ENCODE peak calls at places on chromosomes 11 and 22, in ten cellular contexts. P is A549; M is CD8-positive, alpha-beta memory T cell; A is tibial nerve; L is fibroblast of lung; N is PC-9; U is neural progenitor cell; G is substantia nigra; J is H1; S is psoas muscle. Y is an unnamed sample.

GRCh38 chr22:43706558-43707328 is 105.4 kb downstream of the EFCAB6 start:
- DNase-seq in U (no peak), P (no peak), G (no peak), J (no peak), S (no peak), L (no peak), N (no peak), A (no peak), M (no peak), Y (no peak)

GRCh38 chr11:112219476-112220232 is 6.6 kb upstream of the PTS start:
- DNase-seq in G (no peak), L (peak), N (peak), A (no peak), U (peak), P (peak), S (no peak), J (no peak), M (peak), Y (peak)

GRCh38 chr11:121721961-121722360 is 269.2 kb upstream of the SORL1-AS1 start:
- DNase-seq in L (no peak), P (no peak), G (peak), N (no peak), M (no peak), S (no peak), J (no peak), U (no peak), A (no peak), Y (no peak)

GRCh38 chr11:12798609-12799011 is 124.4 kb downstream of the TEAD1 start:
- DNase-seq in S (no peak), U (no peak), J (no peak), G (no peak), A (no peak), L (no peak), P (no peak), N (no peak), M (no peak), Y (no peak)

GRCh38 chr11:1825039-1825740 is 9.6 kb upstream of the SYT8 start:
- DNase-seq in A (no peak), J (peak), M (no peak), L (no peak), N (no peak), G (no peak), S (peak), P (peak), U (peak), Y (no peak)

GRCh38 chr11:16685914-16686313 is 52.5 kb upstream of the C11orf58 start:
- DNase-seq in N (no peak), G (no peak), J (no peak), S (no peak), M (no peak), A (no peak), P (no peak), L (no peak), U (no peak), Y (no peak)

GRCh38 chr11:104897891-104898684 is at the start of gene CASP12:
- DNase-seq in G (no peak), J (no peak), M (no peak), A (no peak), N (no peak), U (no peak), P (no peak), L (peak), S (no peak), Y (no peak)

GRCh38 chr11:62850911-62851806 is 11.8 kb upstream of the WDR74 start:
- DNase-seq in A (no peak), S (no peak), U (peak), P (no peak), L (no peak), J (no peak), M (no peak), N (peak), G (no peak), Y (no peak)

GRCh38 chr11:57819272-57819979 is 57.8 kb downstream of the CTNND1 start:
- DNase-seq in G (no peak), U (no peak), N (no peak), S (no peak), P (no peak), M (no peak), L (no peak), J (no peak), A (no peak), Y (no peak)

GRCh38 chr11:132987936-132988335 is 544.4 kb downstream of the OPCML start:
- DNase-seq in U (no peak), N (no peak), J (no peak), G (no peak), A (no peak), L (no peak), M (no peak), P (no peak), S (no peak), Y (no peak)

GRCh38 chr11:2774173-2775082 is 74.6 kb upstream of the KCNQ1OT1 start:
- DNase-seq in J (no peak), U (no peak), S (peak), G (no peak), M (no peak), P (no peak), A (peak), N (no peak), L (no peak), Y (no peak)

GRCh38 chr11:1777737-1778136 is 14.0 kb upstream of the CTSD start:
- DNase-seq in S (no peak), N (no peak), G (no peak), J (no peak), P (no peak), U (no peak), A (no peak), L (no peak), M (no peak), Y (no peak)

GRCh38 chr11:109859325-109859724 is 233.9 kb upstream of the ZC3H12C start:
- DNase-seq in M (no peak), G (no peak), U (no peak), J (no peak), A (no peak), P (no peak), N (no peak), S (no peak), L (peak), Y (no peak)
- H3K27ac ChIP-seq in M (no peak), G (no peak), U (no peak), J (no peak), A (no peak), P (no peak), N (no peak), S (no peak), L (no peak), Y (no peak)

GRCh38 chr11:83330303-83330702 is 44.1 kb upstream of the CCDC90B start:
- DNase-seq in J (no peak), L (no peak), P (no peak), U (no peak), G (no peak), A (no peak), M (no peak), N (no peak), S (no peak), Y (no peak)

GRCh38 chr11:83336993-83337392 is 50.8 kb upstream of the CCDC90B start:
- DNase-seq in U (no peak), S (no peak), M (no peak), G (no peak), L (no peak), J (no peak), P (no peak), N (no peak), A (no peak), Y (no peak)

DNA sequence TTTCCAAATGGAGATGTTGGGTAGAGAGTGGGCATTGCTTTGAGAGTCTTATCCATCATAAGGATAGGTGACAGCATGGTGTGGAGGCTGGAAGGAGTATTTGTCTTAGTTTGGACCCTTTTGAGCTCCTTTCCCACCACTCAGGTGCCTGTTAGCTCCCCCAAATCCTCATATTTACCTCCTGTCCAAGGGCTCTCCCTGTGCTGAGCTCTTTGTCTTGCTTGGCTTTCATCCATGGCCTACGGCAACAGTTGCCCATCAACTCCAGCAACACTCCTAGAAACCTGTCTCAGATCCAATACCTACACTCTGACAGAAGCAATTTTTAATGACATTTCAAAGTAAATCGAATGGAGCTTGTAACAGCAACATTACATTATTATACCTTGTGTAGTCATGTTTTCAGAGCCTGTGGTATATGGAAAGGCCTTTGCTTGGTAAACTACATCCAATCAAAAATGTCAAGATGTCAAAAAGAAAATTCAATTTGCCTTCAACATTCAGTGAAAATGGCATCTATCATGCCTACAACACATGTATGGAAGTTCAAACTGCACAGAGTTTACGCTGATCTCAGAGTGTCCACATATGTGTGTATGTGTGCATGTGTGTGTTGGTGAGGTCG is 49.4 kb upstream of the CCDC90B start:
- DNase-seq in J (no peak), P (no peak), U (no peak), A (no peak), L (no peak), G (no peak), S (no peak), M (no peak), N (no peak), Y (no peak)
- H3K27ac ChIP-seq in J (no peak), P (no peak), U (no peak), A (no peak), L (no peak), G (no peak), S (no peak), M (no peak), N (no peak), Y (no peak)

GRCh38 chr11:534592-535518 is 521 bp downstream of the HRAS start:
- DNase-seq in S (peak), M (no peak), G (no peak), J (no peak), A (no peak), N (no peak), P (peak), L (peak), U (peak), Y (no peak)

GRCh38 chr11:535519-536454 is at the start of gene HRAS:
- DNase-seq in J (peak), L (peak), U (peak), A (peak), P (peak), S (peak), G (peak), N (peak), M (peak), Y (peak)

GRCh38 chr11:533586-534196 is 1.7 kb downstream of the HRAS start:
- DNase-seq in A (no peak), L (no peak), G (no peak), U (no peak), M (no peak), S (peak), J (no peak), P (no peak), N (no peak), Y (no peak)

GRCh38 chr11:533049-533585 is 2.3 kb downstream of the HRAS start:
- DNase-seq in S (peak), N (no peak), A (no peak), M (no peak), G (no peak), L (no peak), U (no peak), J (no peak), P (no peak), Y (no peak)

GRCh38 chr11:534197-534591 is 1.2 kb downstream of the HRAS start:
- DNase-seq in S (no peak), A (no peak), G (no peak), U (no peak), N (no peak), L (no peak), P (no peak), J (no peak), M (no peak), Y (no peak)
- H3K27ac ChIP-seq in S (peak), A (peak), G (peak), U (no peak), N (no peak), L (peak), P (peak), J (no peak), M (peak), Y (no peak)

GRCh38 chr22:46346680-46347405 is 11.3 kb downstream of the TRMU start:
- DNase-seq in P (no peak), G (no peak), M (no peak), J (no peak), N (no peak), S (peak), A (no peak), L (no peak), U (no peak), Y (no peak)
- H3K27ac ChIP-seq in P (no peak), G (no peak), M (no peak), J (no peak), N (no peak), S (no peak), A (no peak), L (no peak), U (no peak), Y (no peak)

GRCh38 chr11:85903811-85904210 is 48.6 kb downstream of the CCDC83 start:
- DNase-seq in A (no peak), N (no peak), G (no peak), L (no peak), J (no peak), U (no peak), P (no peak), M (no peak), S (no peak), Y (no peak)
- H3K27ac ChIP-seq in A (no peak), N (no peak), G (no peak), L (no peak), J (no peak), U (no peak), P (no peak), M (no peak), S (no peak), Y (no peak)

GRCh38 chr11:117595440-117595839 is 201.6 kb downstream of the DSCAML1 start:
- DNase-seq in A (no peak), U (no peak), N (no peak), G (no peak), M (no peak), J (no peak), P (no peak), L (no peak), S (no peak), Y (no peak)

GRCh38 chr11:117589024-117589423 is 208.0 kb downstream of the DSCAML1 start:
- DNase-seq in P (no peak), L (no peak), M (no peak), U (no peak), A (no peak), J (no peak), N (no peak), S (no peak), G (no peak), Y (no peak)

GRCh38 chr11:117588166-117588810 is 208.7 kb downstream of the DSCAML1 start:
- DNase-seq in M (no peak), U (no peak), A (no peak), L (no peak), N (no peak), J (no peak), G (no peak), P (no peak), S (no peak), Y (no peak)

GRCh38 chr11:117593065-117593464 is 204.0 kb downstream of the DSCAML1 start:
- DNase-seq in U (no peak), S (no peak), M (no peak), A (no peak), N (no peak), P (no peak), L (no peak), J (no peak), G (no peak), Y (no peak)

GRCh38 chr11:117591316-117592039 is 205.5 kb downstream of the DSCAML1 start:
- DNase-seq in J (no peak), S (no peak), G (no peak), P (no peak), A (no peak), U (no peak), N (no peak), L (no peak), M (no peak), Y (no peak)
- H3K27ac ChIP-seq in J (no peak), S (no peak), G (peak), P (no peak), A (no peak), U (no peak), N (no peak), L (no peak), M (no peak), Y (no peak)

Y was measured in SK-N-MC.